ENCODE peak calls at places on chromosomes 6 and 20, in five cellular contexts. One of them, this sample, is unnamed.
A peak's percentile ranks its signal among the peaks of the same experiment; 100 is the strongest.

GRCh38 chr6:119161450-119161849 is 83.0 kb upstream of the FAM184A start:
- DNase-seq in HepG2: no peak
- DNase-seq in A549: no peak
- DNase-seq in H1: no peak
- DNase-seq in K562: no peak
- DNase-seq in this sample: no peak

GRCh38 chr20:31713312-31714049 is 9.2 kb downstream of the BCL2L1 start:
- DNase-seq in HepG2: peak; percentile 81
- DNase-seq in A549: peak; percentile 82
- DNase-seq in H1: no peak
- DNase-seq in K562: no peak
- DNase-seq in this sample: peak; percentile 91

GRCh38 chr20:52105045-52105572 is 86.5 kb downstream of the ZFP64 start:
- DNase-seq in HepG2: no peak
- DNase-seq in A549: peak; percentile 68
- DNase-seq in H1: no peak
- DNase-seq in K562: no peak
- DNase-seq in this sample: peak; percentile 26

GRCh38 chr20:62782149-62782892 is 14.0 kb upstream of the MRGBP start:
- DNase-seq in HepG2: peak; percentile 53
- DNase-seq in A549: no peak
- DNase-seq in H1: no peak
- DNase-seq in K562: peak; percentile 47
- DNase-seq in this sample: no peak

GRCh38 chr6:70371454-70372105 is 41.7 kb upstream of the FAM135A start:
- DNase-seq in HepG2: peak; percentile 70
- DNase-seq in A549: peak; percentile 72
- DNase-seq in H1: no peak
- DNase-seq in K562: peak; percentile 70
- DNase-seq in this sample: peak; percentile 87

GRCh38 chr6:3023663-3024483 is 24.2 kb downstream of the NQO2 start:
- DNase-seq in HepG2: no peak
- DNase-seq in A549: peak; percentile 89
- DNase-seq in H1: peak; percentile 75
- DNase-seq in K562: peak; percentile 100
- DNase-seq in this sample: peak; percentile 86

GRCh38 chr6:100135977-100136376 is 142.0 kb upstream of the MCHR2 start:
- DNase-seq in HepG2: no peak
- DNase-seq in A549: no peak
- DNase-seq in H1: no peak
- DNase-seq in K562: no peak
- DNase-seq in this sample: no peak

GRCh38 chr6:107657755-107658461 is 166.2 kb downstream of the SCML4 start:
- DNase-seq in HepG2: no peak
- DNase-seq in A549: no peak
- DNase-seq in H1: no peak
- DNase-seq in K562: no peak
- DNase-seq in this sample: peak; percentile 86

GRCh38 chr20:51050636-51051035 is 27.7 kb upstream of the KCNG1 start:
- DNase-seq in HepG2: no peak
- DNase-seq in A549: no peak
- DNase-seq in H1: no peak
- DNase-seq in K562: no peak
- DNase-seq in this sample: no peak
- TF ChIP-seq MAFK in HepG2: no peak
- TF ChIP-seq MAFK in A549: no peak
- TF ChIP-seq MAFK in H1: no peak
- TF ChIP-seq MAFK in K562: no peak
- TF ChIP-seq MAFK in this sample: no peak

GRCh38 chr20:11687546-11688292 is 230.0 kb upstream of the BTBD3 start:
- DNase-seq in HepG2: peak; percentile 84
- DNase-seq in A549: peak; percentile 59
- DNase-seq in H1: no peak
- DNase-seq in K562: no peak
- DNase-seq in this sample: no peak

GRCh38 chr20:11686195-11686594 is 231.5 kb upstream of the BTBD3 start:
- DNase-seq in HepG2: no peak
- DNase-seq in A549: no peak
- DNase-seq in H1: no peak
- DNase-seq in K562: no peak
- DNase-seq in this sample: no peak

GRCh38 chr20:11689262-11689661 is 228.4 kb upstream of the BTBD3 start:
- DNase-seq in HepG2: no peak
- DNase-seq in A549: no peak
- DNase-seq in H1: no peak
- DNase-seq in K562: no peak
- DNase-seq in this sample: no peak

GRCh38 chr20:11682285-11682684 is 235.4 kb upstream of the BTBD3 start:
- DNase-seq in HepG2: no peak
- DNase-seq in A549: no peak
- DNase-seq in H1: no peak
- DNase-seq in K562: no peak
- DNase-seq in this sample: no peak

GRCh38 chr20:11686900-11687543 is 230.7 kb upstream of the BTBD3 start:
- DNase-seq in HepG2: no peak
- DNase-seq in A549: no peak
- DNase-seq in H1: no peak
- DNase-seq in K562: no peak
- DNase-seq in this sample: peak; percentile 1
- TF ChIP-seq MAFK in HepG2: no peak
- TF ChIP-seq MAFK in A549: no peak
- TF ChIP-seq MAFK in H1: no peak
- TF ChIP-seq MAFK in K562: no peak
- TF ChIP-seq MAFK in this sample: no peak

DNA sequence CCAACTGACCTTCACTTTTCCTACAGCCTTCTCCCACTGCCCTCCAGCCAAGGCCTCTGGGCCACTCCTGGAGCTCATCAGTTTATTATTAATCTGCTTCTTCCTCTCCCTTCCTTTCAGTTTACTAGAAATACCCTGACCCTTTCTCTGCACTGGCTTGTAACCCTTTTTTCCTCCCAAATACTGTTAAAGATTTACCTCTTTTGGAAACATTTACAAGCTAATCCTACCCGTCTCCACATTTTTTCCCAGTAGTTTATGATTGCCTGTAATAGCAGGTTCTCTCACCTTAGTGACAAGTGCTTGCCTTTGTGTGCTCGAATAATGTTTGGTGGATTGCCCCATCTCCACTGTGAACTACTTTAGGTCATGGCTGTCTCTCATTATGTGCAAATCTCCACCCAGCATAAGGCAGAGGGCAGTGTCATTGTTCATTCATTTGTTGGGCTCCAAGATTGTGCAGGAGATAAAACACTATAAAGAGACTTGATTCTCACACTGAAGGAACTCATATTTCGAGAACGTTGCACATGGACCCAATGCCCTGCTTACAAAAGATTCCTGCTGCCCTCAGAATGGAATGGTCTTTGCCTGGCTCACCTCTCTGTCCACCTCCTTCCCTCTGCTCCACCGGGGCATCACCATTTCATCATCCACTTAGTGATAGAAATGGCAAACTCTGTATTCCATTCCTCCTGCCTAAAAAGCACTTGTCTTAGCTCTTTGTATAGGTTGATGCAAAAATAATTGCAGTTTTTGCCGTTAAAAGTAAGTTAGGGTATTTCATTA is 491.1 kb downstream of the UTRN start:
- DNase-seq in HepG2: peak; percentile 10
- DNase-seq in A549: no peak
- DNase-seq in H1: no peak
- DNase-seq in K562: no peak
- DNase-seq in this sample: no peak
- TF ChIP-seq MAFK in HepG2: no peak
- TF ChIP-seq MAFK in A549: no peak
- TF ChIP-seq MAFK in H1: no peak
- TF ChIP-seq MAFK in K562: no peak
- TF ChIP-seq MAFK in this sample: no peak

GRCh38 chr6:166398348-166398747 is 15.6 kb upstream of the MPC1 start:
- DNase-seq in HepG2: no peak
- DNase-seq in A549: no peak
- DNase-seq in H1: no peak
- DNase-seq in K562: no peak
- DNase-seq in this sample: no peak

GRCh38 chr6:166405416-166405815 is 22.7 kb upstream of the MPC1 start:
- DNase-seq in HepG2: no peak
- DNase-seq in A549: no peak
- DNase-seq in H1: no peak
- DNase-seq in K562: no peak
- DNase-seq in this sample: no peak

GRCh38 chr6:166406197-166406596 is 23.5 kb upstream of the MPC1 start:
- DNase-seq in HepG2: no peak
- DNase-seq in A549: no peak
- DNase-seq in H1: no peak
- DNase-seq in K562: no peak
- DNase-seq in this sample: no peak

GRCh38 chr6:166400181-166400580 is 17.4 kb upstream of the MPC1 start:
- DNase-seq in HepG2: no peak
- DNase-seq in A549: no peak
- DNase-seq in H1: no peak
- DNase-seq in K562: no peak
- DNase-seq in this sample: no peak

GRCh38 chr6:166402582-166403277 is 20.0 kb upstream of the MPC1 start:
- DNase-seq in HepG2: no peak
- DNase-seq in A549: no peak
- DNase-seq in H1: no peak
- DNase-seq in K562: no peak
- DNase-seq in this sample: peak; percentile 16
- TF ChIP-seq MAFK in HepG2: no peak
- TF ChIP-seq MAFK in A549: no peak
- TF ChIP-seq MAFK in H1: no peak
- TF ChIP-seq MAFK in K562: no peak
- TF ChIP-seq MAFK in this sample: no peak

GRCh38 chr20:63885264-63886053 is 9.5 kb upstream of the DNAJC5 start:
- DNase-seq in HepG2: no peak
- DNase-seq in A549: no peak
- DNase-seq in H1: no peak
- DNase-seq in K562: no peak
- DNase-seq in this sample: no peak
- TF ChIP-seq MAFK in HepG2: no peak
- TF ChIP-seq MAFK in A549: no peak
- TF ChIP-seq MAFK in H1: no peak
- TF ChIP-seq MAFK in K562: no peak
- TF ChIP-seq MAFK in this sample: no peak